ENCODE peak calls at places on chromosomes 12 and 14, in four cellular contexts. One of them, this sample, is unnamed. For H3K36me3, the result is how much of the 10 kb centered on the place peaks cover.

GRCh38 chr14:105738638-105739037 is 212.3 kb downstream of the TMEM121 start:
- DNase-seq in endothelial cell of umbilical vein: no peak
- DNase-seq in lower lobe of right lung: no peak
- DNase-seq in GM23338: no peak
- DNase-seq in this sample: no peak

GRCh38 chr14:94500264-94500663 is 9.0 kb downstream of the SERPINA12 start:
- DNase-seq in lower lobe of right lung: no peak
- DNase-seq in GM23338: peak
- DNase-seq in endothelial cell of umbilical vein: no peak
- DNase-seq in this sample: no peak

GRCh38 chr12:70843363-70843762 is 77.2 kb downstream of the PTPRR start:
- DNase-seq in lower lobe of right lung: no peak
- DNase-seq in endothelial cell of umbilical vein: no peak
- DNase-seq in GM23338: no peak
- DNase-seq in this sample: no peak

GRCh38 chr14:94278732-94279131 is 14.3 kb downstream of the SERPINA10 start:
- DNase-seq in GM23338: no peak
- DNase-seq in lower lobe of right lung: no peak
- DNase-seq in endothelial cell of umbilical vein: no peak
- DNase-seq in this sample: no peak

GRCh38 chr12:7609480-7609879 is 56.2 kb downstream of the APOBEC1 start:
- DNase-seq in lower lobe of right lung: no peak
- DNase-seq in endothelial cell of umbilical vein: no peak
- DNase-seq in GM23338: no peak
- DNase-seq in this sample: no peak

GRCh38 chr12:90250766-90251165 is 542.1 kb upstream of the ATP2B1 start:
- DNase-seq in endothelial cell of umbilical vein: peak
- DNase-seq in GM23338: no peak
- DNase-seq in lower lobe of right lung: no peak
- DNase-seq in this sample: peak

GRCh38 chr12:122721057-122721545 is 4.5 kb upstream of the HCAR3 start:
- DNase-seq in GM23338: no peak
- DNase-seq in lower lobe of right lung: no peak
- DNase-seq in endothelial cell of umbilical vein: peak
- DNase-seq in this sample: peak

GRCh38 chr12:9027156-9027555 is 37.8 kb downstream of the KLRG1 start:
- DNase-seq in GM23338: no peak
- DNase-seq in endothelial cell of umbilical vein: no peak
- DNase-seq in lower lobe of right lung: no peak
- DNase-seq in this sample: no peak

GRCh38 chr12:82963961-82964360 is 277.3 kb downstream of the TMTC2 start:
- DNase-seq in lower lobe of right lung: no peak
- DNase-seq in GM23338: peak
- DNase-seq in endothelial cell of umbilical vein: no peak
- DNase-seq in this sample: no peak

GRCh38 chr12:26445909-26446308 is 250.5 kb downstream of the SSPN start:
- DNase-seq in endothelial cell of umbilical vein: no peak
- DNase-seq in GM23338: no peak
- DNase-seq in lower lobe of right lung: no peak
- DNase-seq in this sample: no peak

GRCh38 chr12:98422809-98423208 is 92.6 kb upstream of the TMPO start:
- DNase-seq in lower lobe of right lung: no peak
- DNase-seq in endothelial cell of umbilical vein: peak
- DNase-seq in GM23338: peak
- DNase-seq in this sample: peak

GRCh38 chr12:53123578-53124351 is 20.5 kb downstream of the SOAT2 start:
- DNase-seq in lower lobe of right lung: no peak
- DNase-seq in GM23338: no peak
- DNase-seq in endothelial cell of umbilical vein: no peak
- DNase-seq in this sample: no peak

GRCh38 chr12:4813741-4814140 is 93.5 kb downstream of the GALNT8 start:
- DNase-seq in GM23338: no peak
- DNase-seq in lower lobe of right lung: no peak
- DNase-seq in endothelial cell of umbilical vein: no peak
- DNase-seq in this sample: no peak

GRCh38 chr12:49070971-49071370 is 1.2 kb upstream of the RHEBL1 start:
- DNase-seq in GM23338: no peak
- DNase-seq in endothelial cell of umbilical vein: no peak
- DNase-seq in lower lobe of right lung: no peak
- DNase-seq in this sample: no peak

GRCh38 chr12:26340649-26341048 is 145.3 kb downstream of the SSPN start:
- DNase-seq in lower lobe of right lung: peak
- DNase-seq in endothelial cell of umbilical vein: no peak
- DNase-seq in GM23338: no peak
- DNase-seq in this sample: no peak

GRCh38 chr14:89673499-89674225 is 256.6 kb upstream of the FOXN3 start:
- DNase-seq in lower lobe of right lung: no peak
- DNase-seq in GM23338: no peak
- DNase-seq in endothelial cell of umbilical vein: no peak
- DNase-seq in this sample: peak

GRCh38 chr12:57166971-57167371 is 19.6 kb upstream of the LRP1-AS start:
- DNase-seq in endothelial cell of umbilical vein: peak
- DNase-seq in lower lobe of right lung: no peak
- DNase-seq in GM23338: no peak
- DNase-seq in this sample: no peak

GRCh38 chr12:90203556-90203955 is 494.9 kb upstream of the ATP2B1 start:
- DNase-seq in lower lobe of right lung: no peak
- DNase-seq in GM23338: no peak
- DNase-seq in endothelial cell of umbilical vein: no peak
- DNase-seq in this sample: no peak

GRCh38 chr12:49942921-49943662 is 7.4 kb upstream of the AQP2 start:
- DNase-seq in lower lobe of right lung: peak
- DNase-seq in GM23338: no peak
- DNase-seq in endothelial cell of umbilical vein: no peak
- DNase-seq in this sample: no peak

GRCh38 chr14:66444271-66444987 is 41.7 kb upstream of the CCDC196 start:
- DNase-seq in lower lobe of right lung: no peak
- DNase-seq in GM23338: no peak
- DNase-seq in endothelial cell of umbilical vein: no peak
- DNase-seq in this sample: no peak

GRCh38 chr12:109760031-109760929 is 46.7 kb downstream of the FAM222A start:
- DNase-seq in GM23338: no peak
- DNase-seq in lower lobe of right lung: peak
- DNase-seq in endothelial cell of umbilical vein: no peak
- DNase-seq in this sample: peak

GRCh38 chr12:125081427-125081826 is 16.2 kb downstream of the AACS start:
- DNase-seq in endothelial cell of umbilical vein: no peak
- DNase-seq in GM23338: no peak
- DNase-seq in lower lobe of right lung: no peak
- DNase-seq in this sample: no peak

GRCh38 chr12:89276860-89277259 is 75.4 kb downstream of the DUSP6 start:
- DNase-seq in GM23338: no peak
- DNase-seq in lower lobe of right lung: no peak
- DNase-seq in endothelial cell of umbilical vein: no peak
- DNase-seq in this sample: no peak

GRCh38 chr12:108731105-108731865 is at the start of gene CORO1C:
- DNase-seq in lower lobe of right lung: peak
- DNase-seq in endothelial cell of umbilical vein: peak
- DNase-seq in GM23338: peak
- DNase-seq in this sample: peak

GRCh38 chr12:108730337-108731104 is 797 bp downstream of the CORO1C start:
- DNase-seq in lower lobe of right lung: peak
- DNase-seq in GM23338: peak
- DNase-seq in endothelial cell of umbilical vein: peak
- DNase-seq in this sample: peak

GRCh38 chr12:108732489-108732888 is 1.2 kb upstream of the CORO1C start:
- DNase-seq in endothelial cell of umbilical vein: no peak
- DNase-seq in lower lobe of right lung: no peak
- DNase-seq in GM23338: no peak
- DNase-seq in this sample: no peak

GRCh38 chr12:108733132-108733531 is 1.8 kb upstream of the CORO1C start:
- DNase-seq in GM23338: no peak
- DNase-seq in lower lobe of right lung: no peak
- DNase-seq in endothelial cell of umbilical vein: no peak
- DNase-seq in this sample: no peak

GRCh38 chr12:108731866-108732461 is 646 bp upstream of the CORO1C start:
- DNase-seq in lower lobe of right lung: peak
- DNase-seq in GM23338: peak
- DNase-seq in endothelial cell of umbilical vein: peak
- DNase-seq in this sample: peak
- H3K4me3 ChIP-seq in lower lobe of right lung: peak
- H3K4me3 ChIP-seq in GM23338: peak
- H3K4me3 ChIP-seq in endothelial cell of umbilical vein: peak
- H3K4me3 ChIP-seq in this sample: peak

GRCh38 chr14:71107921-71108320 is 200.7 kb downstream of the PCNX1 start:
- DNase-seq in endothelial cell of umbilical vein: no peak
- DNase-seq in lower lobe of right lung: no peak
- DNase-seq in GM23338: no peak
- DNase-seq in this sample: no peak
- H3K36me3 ChIP-seq in endothelial cell of umbilical vein: under half
- H3K36me3 ChIP-seq in lower lobe of right lung: half or more
- H3K36me3 ChIP-seq in GM23338: under half
- H3K36me3 ChIP-seq in this sample: under half

GRCh38 chr12:93122089-93122488 is 193.0 kb upstream of the EEA1 start:
- DNase-seq in GM23338: no peak
- DNase-seq in endothelial cell of umbilical vein: no peak
- DNase-seq in lower lobe of right lung: no peak
- DNase-seq in this sample: no peak
- H3K27ac ChIP-seq in GM23338: no peak
- H3K27ac ChIP-seq in endothelial cell of umbilical vein: no peak
- H3K27ac ChIP-seq in lower lobe of right lung: no peak
- H3K27ac ChIP-seq in this sample: no peak

GRCh38 chr14:31964490-31964889 is 112.6 kb upstream of the ARHGAP5 start:
- DNase-seq in GM23338: no peak
- DNase-seq in endothelial cell of umbilical vein: no peak
- DNase-seq in lower lobe of right lung: no peak
- DNase-seq in this sample: no peak

GRCh38 chr14:31966896-31967668 is 110.0 kb upstream of the ARHGAP5 start:
- DNase-seq in lower lobe of right lung: no peak
- DNase-seq in GM23338: no peak
- DNase-seq in endothelial cell of umbilical vein: no peak
- DNase-seq in this sample: no peak

GRCh38 chr14:31962920-31963319 is 114.2 kb upstream of the ARHGAP5 start:
- DNase-seq in GM23338: no peak
- DNase-seq in endothelial cell of umbilical vein: no peak
- DNase-seq in lower lobe of right lung: no peak
- DNase-seq in this sample: no peak

GRCh38 chr14:31965735-31966598 is 111.1 kb upstream of the ARHGAP5 start:
- DNase-seq in endothelial cell of umbilical vein: no peak
- DNase-seq in GM23338: no peak
- DNase-seq in lower lobe of right lung: no peak
- DNase-seq in this sample: peak

GRCh38 chr14:31964979-31965734 is 111.9 kb upstream of the ARHGAP5 start:
- DNase-seq in lower lobe of right lung: no peak
- DNase-seq in endothelial cell of umbilical vein: no peak
- DNase-seq in GM23338: no peak
- DNase-seq in this sample: no peak
- H3K4me3 ChIP-seq in lower lobe of right lung: no peak
- H3K4me3 ChIP-seq in endothelial cell of umbilical vein: no peak
- H3K4me3 ChIP-seq in GM23338: no peak
- H3K4me3 ChIP-seq in this sample: no peak

DNA sequence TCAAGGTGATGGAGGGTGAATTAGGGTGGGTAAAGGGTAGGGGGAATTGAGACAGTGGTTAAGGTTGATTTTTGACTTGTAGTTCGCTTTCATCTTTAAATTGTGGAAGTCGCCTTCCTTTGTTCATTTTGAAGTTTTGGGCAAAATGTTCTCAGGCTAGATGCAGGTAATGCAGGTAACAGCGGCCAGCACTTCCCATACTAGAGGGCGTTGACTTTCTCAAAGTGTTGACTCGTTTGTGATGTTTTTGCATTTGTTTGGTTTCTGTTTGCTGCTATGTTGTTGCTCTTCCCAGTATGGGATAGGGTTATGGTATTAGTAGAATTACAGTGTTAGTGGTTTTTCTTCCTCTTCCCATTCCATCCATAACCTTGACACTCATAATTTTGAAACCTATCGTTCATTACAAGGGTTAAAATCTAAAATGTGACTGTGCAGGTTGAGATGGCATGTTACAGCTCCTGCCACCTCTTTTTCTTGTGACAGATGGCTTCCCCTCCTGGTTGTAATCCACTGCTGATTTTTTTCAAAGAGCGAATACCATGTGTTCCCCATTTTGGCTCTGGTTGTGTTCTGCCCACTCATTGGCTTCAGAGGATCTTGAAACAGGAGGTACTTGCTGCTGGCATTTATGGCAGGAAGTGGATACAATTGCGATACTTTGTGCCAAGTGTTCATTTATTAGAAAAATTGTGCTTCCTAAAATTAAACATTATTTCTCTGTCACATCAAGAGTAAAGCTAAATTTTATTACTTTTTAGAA is 57.1 kb downstream of the ERC1 start:
- DNase-seq in endothelial cell of umbilical vein: peak
- DNase-seq in GM23338: peak
- DNase-seq in lower lobe of right lung: no peak
- DNase-seq in this sample: no peak
- H3K36me3 ChIP-seq in endothelial cell of umbilical vein: under half
- H3K36me3 ChIP-seq in GM23338: under half
- H3K36me3 ChIP-seq in lower lobe of right lung: under half
- H3K36me3 ChIP-seq in this sample: under half